ENCODE peak calls at places on chromosome 1, in nine cellular contexts. One of them, this sample, is unnamed.

GRCh38 chr1:239817801-239818200 is 273.9 kb upstream of the FMN2 start:
- DNase-seq in OCI-LY7: no peak
- DNase-seq in fibroblast of mammary gland: no peak
- DNase-seq in WTC11: no peak
- DNase-seq in tibial nerve: no peak
- DNase-seq in GM20000: no peak
- DNase-seq in AG04450: no peak
- DNase-seq in transverse colon: no peak
- DNase-seq in epithelial cell of esophagus: no peak
- DNase-seq in this sample: no peak

GRCh38 chr1:27351541-27352107 is 9.8 kb downstream of the SYTL1 start:
- DNase-seq in fibroblast of mammary gland: no peak
- DNase-seq in GM20000: no peak
- DNase-seq in tibial nerve: no peak
- DNase-seq in AG04450: no peak
- DNase-seq in epithelial cell of esophagus: no peak
- DNase-seq in WTC11: no peak
- DNase-seq in OCI-LY7: no peak
- DNase-seq in transverse colon: no peak
- DNase-seq in this sample: no peak

GRCh38 chr1:116168277-116169032 is 57.3 kb downstream of the MAB21L3 start:
- DNase-seq in tibial nerve: peak
- DNase-seq in GM20000: peak
- DNase-seq in WTC11: peak
- DNase-seq in fibroblast of mammary gland: peak
- DNase-seq in epithelial cell of esophagus: peak
- DNase-seq in OCI-LY7: peak
- DNase-seq in AG04450: no peak
- DNase-seq in transverse colon: peak
- DNase-seq in this sample: peak

GRCh38 chr1:19123837-19124236 is 86.2 kb downstream of the UBR4 start:
- DNase-seq in WTC11: no peak
- DNase-seq in AG04450: no peak
- DNase-seq in epithelial cell of esophagus: no peak
- DNase-seq in fibroblast of mammary gland: no peak
- DNase-seq in tibial nerve: no peak
- DNase-seq in GM20000: no peak
- DNase-seq in transverse colon: no peak
- DNase-seq in OCI-LY7: no peak
- DNase-seq in this sample: no peak

GRCh38 chr1:77571642-77572041 is 110.8 kb downstream of the ZZZ3 start:
- DNase-seq in epithelial cell of esophagus: peak
- DNase-seq in fibroblast of mammary gland: no peak
- DNase-seq in GM20000: no peak
- DNase-seq in tibial nerve: no peak
- DNase-seq in OCI-LY7: no peak
- DNase-seq in transverse colon: no peak
- DNase-seq in AG04450: no peak
- DNase-seq in WTC11: no peak
- DNase-seq in this sample: no peak

GRCh38 chr1:157140068-157140588 is 1.9 kb upstream of the ETV3 start:
- DNase-seq in OCI-LY7: no peak
- DNase-seq in GM20000: no peak
- DNase-seq in transverse colon: no peak
- DNase-seq in epithelial cell of esophagus: no peak
- DNase-seq in tibial nerve: no peak
- DNase-seq in WTC11: no peak
- DNase-seq in fibroblast of mammary gland: peak
- DNase-seq in AG04450: no peak
- DNase-seq in this sample: no peak

GRCh38 chr1:40876436-40876761 is 14.2 kb upstream of the CITED4 start:
- DNase-seq in epithelial cell of esophagus: no peak
- DNase-seq in AG04450: no peak
- DNase-seq in WTC11: no peak
- DNase-seq in GM20000: no peak
- DNase-seq in tibial nerve: no peak
- DNase-seq in fibroblast of mammary gland: no peak
- DNase-seq in OCI-LY7: no peak
- DNase-seq in transverse colon: no peak
- DNase-seq in this sample: no peak

GRCh38 chr1:55257958-55258357 is 42.8 kb upstream of the USP24 start:
- DNase-seq in WTC11: no peak
- DNase-seq in AG04450: no peak
- DNase-seq in OCI-LY7: peak
- DNase-seq in fibroblast of mammary gland: no peak
- DNase-seq in epithelial cell of esophagus: no peak
- DNase-seq in tibial nerve: no peak
- DNase-seq in GM20000: peak
- DNase-seq in transverse colon: peak
- DNase-seq in this sample: no peak

DNA sequence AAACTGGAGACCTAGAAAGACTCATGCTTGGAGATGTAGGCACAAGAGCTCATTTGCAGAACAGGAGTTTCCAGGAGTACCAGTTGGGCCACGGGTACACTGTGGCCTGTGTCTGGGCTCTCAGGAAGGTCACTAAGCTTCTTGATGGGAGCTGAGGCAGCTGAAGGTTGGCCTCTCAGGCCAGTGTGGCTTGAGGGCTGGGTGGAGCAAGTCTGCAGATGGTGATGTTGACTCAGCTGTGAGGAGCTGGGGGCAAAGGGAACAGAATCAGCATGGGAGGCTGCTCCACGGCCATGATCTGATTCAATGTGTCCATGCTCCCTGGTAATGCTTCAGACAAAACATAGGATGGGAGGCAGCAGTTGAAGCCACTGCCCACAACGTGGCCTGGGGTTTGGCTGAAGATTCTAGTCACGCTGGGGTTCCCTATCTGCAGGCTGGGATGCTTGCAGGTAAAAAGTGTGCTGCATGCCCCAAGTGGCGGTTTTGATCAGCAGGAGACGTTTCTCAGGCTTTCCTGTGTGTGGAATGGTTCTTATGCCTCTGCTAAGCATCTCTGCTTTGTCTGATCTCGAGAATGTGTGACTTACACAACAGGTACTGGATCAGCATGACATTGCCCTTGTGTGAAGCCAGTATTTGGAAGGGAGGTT is 15.4 kb upstream of the TENT5C start:
- DNase-seq in AG04450: no peak
- DNase-seq in transverse colon: no peak
- DNase-seq in OCI-LY7: peak
- DNase-seq in epithelial cell of esophagus: peak
- DNase-seq in WTC11: no peak
- DNase-seq in tibial nerve: no peak
- DNase-seq in fibroblast of mammary gland: no peak
- DNase-seq in GM20000: no peak
- DNase-seq in this sample: no peak
- TF ChIP-seq CTCF in AG04450: no peak
- TF ChIP-seq CTCF in transverse colon: no peak
- TF ChIP-seq CTCF in OCI-LY7: peak
- TF ChIP-seq CTCF in epithelial cell of esophagus: no peak
- TF ChIP-seq CTCF in WTC11: no peak
- TF ChIP-seq CTCF in tibial nerve: no peak
- TF ChIP-seq CTCF in fibroblast of mammary gland: no peak
- TF ChIP-seq CTCF in GM20000: no peak
- TF ChIP-seq CTCF in this sample: no peak

DNA sequence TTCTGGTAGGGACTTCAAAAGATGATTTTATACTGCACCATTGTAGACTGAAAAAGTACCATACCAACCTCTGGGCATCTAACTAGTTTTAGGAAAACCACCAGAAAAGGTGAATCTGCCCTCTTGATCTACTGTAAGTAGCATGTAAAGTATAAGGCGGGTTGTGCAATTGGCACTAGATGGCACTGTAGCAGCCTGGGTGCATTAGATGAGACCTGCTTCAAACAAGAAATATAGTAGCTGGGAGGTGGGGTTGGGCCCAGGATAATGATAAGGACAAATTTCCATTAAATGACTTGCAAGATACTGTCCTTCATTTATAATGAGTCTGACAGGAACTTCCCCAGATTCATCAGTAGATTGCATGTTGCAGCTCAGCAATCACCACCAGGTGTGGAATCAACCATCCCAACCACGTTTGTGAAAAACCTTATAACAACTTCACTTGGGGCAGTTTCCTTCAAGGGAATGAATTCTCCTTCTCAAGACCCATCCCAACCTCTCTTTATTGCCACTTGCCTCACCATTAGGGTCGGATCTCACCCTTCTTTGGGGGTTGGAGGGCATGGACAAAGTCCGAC is 37.3 kb upstream of the IL10 start:
- DNase-seq in GM20000: no peak
- DNase-seq in OCI-LY7: peak
- DNase-seq in WTC11: no peak
- DNase-seq in AG04450: no peak
- DNase-seq in transverse colon: peak
- DNase-seq in epithelial cell of esophagus: peak
- DNase-seq in tibial nerve: no peak
- DNase-seq in fibroblast of mammary gland: peak
- DNase-seq in this sample: no peak
- TF ChIP-seq CTCF in GM20000: no peak
- TF ChIP-seq CTCF in OCI-LY7: peak
- TF ChIP-seq CTCF in WTC11: no peak
- TF ChIP-seq CTCF in AG04450: peak
- TF ChIP-seq CTCF in transverse colon: no peak
- TF ChIP-seq CTCF in epithelial cell of esophagus: peak
- TF ChIP-seq CTCF in tibial nerve: no peak
- TF ChIP-seq CTCF in fibroblast of mammary gland: peak
- TF ChIP-seq CTCF in this sample: no peak

GRCh38 chr1:2925291-2925690 is 96.0 kb upstream of the ACTRT2 start:
- DNase-seq in tibial nerve: no peak
- DNase-seq in OCI-LY7: no peak
- DNase-seq in GM20000: no peak
- DNase-seq in fibroblast of mammary gland: no peak
- DNase-seq in WTC11: no peak
- DNase-seq in transverse colon: no peak
- DNase-seq in AG04450: no peak
- DNase-seq in epithelial cell of esophagus: no peak
- DNase-seq in this sample: no peak

GRCh38 chr1:2920421-2921015 is 100.7 kb upstream of the ACTRT2 start:
- DNase-seq in OCI-LY7: no peak
- DNase-seq in epithelial cell of esophagus: no peak
- DNase-seq in GM20000: no peak
- DNase-seq in WTC11: no peak
- DNase-seq in fibroblast of mammary gland: no peak
- DNase-seq in AG04450: no peak
- DNase-seq in transverse colon: no peak
- DNase-seq in tibial nerve: no peak
- DNase-seq in this sample: no peak

GRCh38 chr1:2923351-2923750 is 97.9 kb upstream of the ACTRT2 start:
- DNase-seq in WTC11: no peak
- DNase-seq in transverse colon: no peak
- DNase-seq in GM20000: no peak
- DNase-seq in AG04450: no peak
- DNase-seq in tibial nerve: no peak
- DNase-seq in OCI-LY7: no peak
- DNase-seq in epithelial cell of esophagus: no peak
- DNase-seq in fibroblast of mammary gland: no peak
- DNase-seq in this sample: no peak

GRCh38 chr1:2919826-2920225 is 101.4 kb upstream of the ACTRT2 start:
- DNase-seq in fibroblast of mammary gland: no peak
- DNase-seq in epithelial cell of esophagus: no peak
- DNase-seq in WTC11: no peak
- DNase-seq in transverse colon: no peak
- DNase-seq in OCI-LY7: no peak
- DNase-seq in GM20000: no peak
- DNase-seq in AG04450: no peak
- DNase-seq in tibial nerve: no peak
- DNase-seq in this sample: no peak

DNA sequence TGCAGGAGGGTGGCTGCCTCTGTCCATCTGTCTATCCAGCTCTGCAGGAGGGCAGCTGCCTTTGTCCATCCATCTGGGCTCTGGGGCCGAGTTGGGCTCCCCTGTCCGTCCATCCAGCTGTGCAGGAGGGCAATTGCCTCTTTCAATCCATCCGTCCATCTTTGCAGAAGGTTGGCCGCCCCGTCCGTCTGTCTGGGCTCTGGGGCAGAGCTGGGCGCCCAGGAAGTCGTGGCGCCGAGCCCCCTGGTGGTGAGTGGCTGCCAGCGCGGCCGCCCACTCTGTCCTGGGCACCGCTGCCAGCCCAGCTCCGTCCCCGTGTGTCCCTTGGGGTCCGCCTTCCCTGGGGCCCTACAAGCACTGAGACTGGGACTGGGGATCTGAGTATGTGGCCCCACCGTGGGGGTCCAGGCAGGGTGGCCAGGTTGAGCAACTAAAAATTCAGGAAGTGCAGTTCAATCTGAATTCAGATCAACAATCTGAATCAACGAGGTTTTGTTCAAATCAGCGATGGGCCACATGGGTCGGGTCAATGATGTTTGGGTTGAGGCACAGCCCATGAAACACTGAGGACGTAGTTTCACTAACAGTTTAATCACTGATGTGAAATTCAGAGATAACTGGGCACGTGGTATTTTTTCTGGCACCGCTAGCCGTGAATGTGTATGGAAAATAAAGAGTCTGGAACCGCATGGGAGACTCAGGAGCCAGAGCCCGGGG is 99.1 kb upstream of the ACTRT2 start:
- DNase-seq in WTC11: no peak
- DNase-seq in AG04450: no peak
- DNase-seq in fibroblast of mammary gland: no peak
- DNase-seq in OCI-LY7: peak
- DNase-seq in transverse colon: no peak
- DNase-seq in epithelial cell of esophagus: no peak
- DNase-seq in GM20000: peak
- DNase-seq in tibial nerve: peak
- DNase-seq in this sample: no peak
- TF ChIP-seq CTCF in WTC11: peak
- TF ChIP-seq CTCF in AG04450: no peak
- TF ChIP-seq CTCF in fibroblast of mammary gland: no peak
- TF ChIP-seq CTCF in OCI-LY7: peak
- TF ChIP-seq CTCF in transverse colon: peak
- TF ChIP-seq CTCF in epithelial cell of esophagus: no peak
- TF ChIP-seq CTCF in GM20000: peak
- TF ChIP-seq CTCF in tibial nerve: peak
- TF ChIP-seq CTCF in this sample: peak

GRCh38 chr1:1298861-1299685 is 8.7 kb downstream of the ACAP3 start:
- DNase-seq in AG04450: no peak
- DNase-seq in GM20000: no peak
- DNase-seq in epithelial cell of esophagus: no peak
- DNase-seq in transverse colon: no peak
- DNase-seq in WTC11: peak
- DNase-seq in fibroblast of mammary gland: no peak
- DNase-seq in tibial nerve: no peak
- DNase-seq in OCI-LY7: no peak
- DNase-seq in this sample: no peak

GRCh38 chr1:1300352-1300739 is 7.4 kb downstream of the ACAP3 start:
- DNase-seq in GM20000: no peak
- DNase-seq in OCI-LY7: no peak
- DNase-seq in transverse colon: no peak
- DNase-seq in epithelial cell of esophagus: no peak
- DNase-seq in AG04450: no peak
- DNase-seq in fibroblast of mammary gland: no peak
- DNase-seq in tibial nerve: no peak
- DNase-seq in WTC11: no peak
- DNase-seq in this sample: no peak

GRCh38 chr1:1302006-1302430 is 5.7 kb downstream of the ACAP3 start:
- DNase-seq in tibial nerve: no peak
- DNase-seq in AG04450: no peak
- DNase-seq in transverse colon: no peak
- DNase-seq in fibroblast of mammary gland: no peak
- DNase-seq in WTC11: peak
- DNase-seq in OCI-LY7: peak
- DNase-seq in GM20000: no peak
- DNase-seq in epithelial cell of esophagus: no peak
- DNase-seq in this sample: no peak

GRCh38 chr1:1297802-1298424 is 9.8 kb downstream of the ACAP3 start:
- DNase-seq in epithelial cell of esophagus: no peak
- DNase-seq in fibroblast of mammary gland: no peak
- DNase-seq in transverse colon: no peak
- DNase-seq in tibial nerve: no peak
- DNase-seq in OCI-LY7: no peak
- DNase-seq in WTC11: no peak
- DNase-seq in GM20000: no peak
- DNase-seq in AG04450: no peak
- DNase-seq in this sample: no peak

GRCh38 chr1:1299686-1300351 is 7.9 kb downstream of the ACAP3 start:
- DNase-seq in tibial nerve: no peak
- DNase-seq in transverse colon: no peak
- DNase-seq in OCI-LY7: peak
- DNase-seq in AG04450: no peak
- DNase-seq in GM20000: peak
- DNase-seq in epithelial cell of esophagus: peak
- DNase-seq in fibroblast of mammary gland: no peak
- DNase-seq in WTC11: peak
- DNase-seq in this sample: no peak
- TF ChIP-seq CTCF in tibial nerve: no peak
- TF ChIP-seq CTCF in transverse colon: no peak
- TF ChIP-seq CTCF in OCI-LY7: peak
- TF ChIP-seq CTCF in AG04450: peak
- TF ChIP-seq CTCF in GM20000: peak
- TF ChIP-seq CTCF in epithelial cell of esophagus: peak
- TF ChIP-seq CTCF in fibroblast of mammary gland: peak
- TF ChIP-seq CTCF in WTC11: no peak
- TF ChIP-seq CTCF in this sample: peak